ENCODE peak calls at places on chromosome 14, in four cellular contexts. K is CD8-positive, alpha-beta T cell; P is AG04450; W is RWPE2. B is an unnamed sample.

GRCh38 chr14:61416587-61416986 is 95.2 kb downstream of the PRKCH start:
- DNase-seq in K (no peak), P (no peak), W (no peak), B (no peak)

GRCh38 chr14:55129428-55130193 is 559 bp downstream of the LGALS3 start:
- DNase-seq in K (peak), P (no peak), W (peak), B (peak)

GRCh38 chr14:56754966-56755365 is 55.3 kb downstream of the OTX2 start:
- DNase-seq in K (no peak), P (no peak), W (no peak), B (no peak)

GRCh38 chr14:101019541-101019940 is 116.0 kb upstream of the RTL1 start:
- DNase-seq in K (no peak), P (no peak), W (peak), B (no peak)

GRCh38 chr14:37579250-37579649 is 15.8 kb downstream of the FOXA1 start:
- DNase-seq in K (no peak), P (no peak), W (no peak), B (no peak)

GRCh38 chr14:83706555-83706954 is 1823.4 kb upstream of the FLRT2 start:
- DNase-seq in K (no peak), P (peak), W (no peak), B (no peak)

GRCh38 chr14:38211258-38211735 is 3.6 kb downstream of the SSTR1 start:
- DNase-seq in K (no peak), P (no peak), W (no peak), B (no peak)

GRCh38 chr14:74259513-74259912 is 20.3 kb downstream of the VSX2 start:
- DNase-seq in K (no peak), P (no peak), W (no peak), B (no peak)

GRCh38 chr14:74595006-74595735 is 16.9 kb downstream of the LTBP2 start:
- DNase-seq in K (no peak), P (no peak), W (no peak), B (no peak)

GRCh38 chr14:88562831-88563686 is at the start of gene ZC3H14:
- DNase-seq in K (peak), P (peak), W (peak), B (peak)

GRCh38 chr14:52268191-52269061 is 928 bp downstream of the PTGDR start:
- DNase-seq in K (no peak), P (no peak), W (no peak), B (peak)

GRCh38 chr14:65213316-65213715 is 111.0 kb upstream of the MAX start:
- DNase-seq in K (no peak), P (no peak), W (no peak), B (no peak)

GRCh38 chr14:92615451-92615850 is 101.9 kb downstream of the RIN3 start:
- DNase-seq in K (peak), P (no peak), W (no peak), B (no peak)

GRCh38 chr14:94541234-94541975 is 19.8 kb upstream of the SERPINA4 start:
- DNase-seq in K (no peak), P (no peak), W (no peak), B (no peak)

GRCh38 chr14:22469541-22470303 is 119.3 kb downstream of the DAD1 start:
- DNase-seq in K (no peak), P (no peak), W (no peak), B (no peak)

GRCh38 chr14:71143391-71144290 is 236.4 kb downstream of the PCNX1 start:
- DNase-seq in K (no peak), P (peak), W (peak), B (peak)

GRCh38 chr14:59215353-59215752 is 26.9 kb downstream of the DAAM1 start:
- DNase-seq in K (no peak), P (peak), W (no peak), B (no peak)

GRCh38 chr14:77023001-77023996 is 5.2 kb downstream of the IRF2BPL start:
- DNase-seq in K (no peak), P (no peak), W (no peak), B (peak)

GRCh38 chr14:79278798-79279644 is 932.3 kb downstream of the DIO2 start:
- DNase-seq in K (no peak), P (peak), W (peak), B (peak)

GRCh38 chr14:97177016-97177415 is 379.8 kb downstream of the VRK1 start:
- DNase-seq in K (no peak), P (no peak), W (no peak), B (peak)
- TF ChIP-seq CTCF in K (peak), P (no peak), W (peak), B (peak)

GRCh38 chr14:21093769-21094681 is 4.4 kb downstream of the ZNF219 start:
- DNase-seq in K (no peak), P (no peak), W (no peak), B (no peak)
- TF ChIP-seq CTCF in K (no peak), P (peak), W (no peak), B (no peak)

DNA sequence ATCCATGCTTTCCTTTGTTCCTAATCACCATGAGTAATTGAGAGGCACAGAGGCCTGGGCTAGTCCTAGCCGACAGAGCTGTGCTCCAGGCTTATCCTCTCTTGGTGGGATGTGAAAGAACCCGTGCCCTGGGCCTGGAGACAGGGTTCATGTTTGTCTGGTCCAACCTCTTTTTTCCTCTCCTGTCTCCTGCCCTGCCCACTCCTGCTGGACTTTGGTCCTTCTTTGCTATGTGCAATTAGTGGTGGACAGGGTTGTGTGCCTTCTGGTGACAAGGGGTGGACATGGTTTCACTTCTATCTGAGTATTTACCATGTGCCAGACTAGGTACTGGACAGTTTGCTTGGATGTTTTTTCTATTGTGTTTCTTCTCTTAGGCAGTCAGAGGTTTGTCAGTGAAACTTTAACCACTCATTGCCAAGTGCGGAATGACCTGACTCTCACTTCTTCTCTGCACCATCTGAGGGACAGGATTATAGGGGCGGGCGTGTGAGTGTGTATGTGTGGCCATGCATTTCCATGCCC is 126.1 kb downstream of the SMOC1 start:
- DNase-seq in K (no peak), P (no peak), W (peak), B (no peak)
- TF ChIP-seq CTCF in K (no peak), P (no peak), W (no peak), B (no peak)

GRCh38 chr14:75993567-75994041 is 8.0 kb downstream of the IFT43 start:
- DNase-seq in K (no peak), P (no peak), W (no peak), B (no peak)
- TF ChIP-seq CTCF in K (no peak), P (no peak), W (no peak), B (no peak)

DNA sequence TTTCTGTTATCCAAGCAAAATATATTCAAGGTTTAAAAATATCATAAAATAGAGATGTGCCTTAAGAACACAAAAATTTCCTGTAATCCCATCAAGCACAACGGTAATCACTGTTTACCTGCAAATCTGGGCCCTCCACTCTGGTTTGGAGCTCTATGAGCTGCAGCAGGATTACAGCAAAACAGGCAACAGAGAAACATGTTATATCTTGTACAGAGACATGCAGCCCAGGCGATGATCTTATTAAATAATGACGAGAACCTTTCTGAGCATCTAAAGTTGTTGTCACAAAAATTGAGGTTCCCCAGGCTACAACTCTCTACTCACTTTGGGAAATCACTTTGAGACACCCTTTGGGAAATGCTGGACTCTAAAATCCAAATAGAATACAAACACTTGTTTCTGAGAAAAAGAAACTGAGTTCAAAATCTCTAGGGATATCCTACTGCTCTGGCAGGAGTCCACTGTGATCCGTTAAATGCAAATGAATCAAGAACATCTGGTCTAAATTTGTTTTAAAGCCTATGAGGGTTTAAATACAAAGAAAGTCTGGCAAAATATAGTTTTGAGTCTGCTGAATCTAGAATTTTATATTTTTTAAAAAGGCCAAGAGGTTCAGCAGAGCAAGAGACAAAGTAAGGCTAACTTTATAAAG is 36.3 kb downstream of the STON2 start:
- DNase-seq in K (no peak), P (no peak), W (no peak), B (peak)
- TF ChIP-seq CTCF in K (no peak), P (no peak), W (no peak), B (no peak)

DNA sequence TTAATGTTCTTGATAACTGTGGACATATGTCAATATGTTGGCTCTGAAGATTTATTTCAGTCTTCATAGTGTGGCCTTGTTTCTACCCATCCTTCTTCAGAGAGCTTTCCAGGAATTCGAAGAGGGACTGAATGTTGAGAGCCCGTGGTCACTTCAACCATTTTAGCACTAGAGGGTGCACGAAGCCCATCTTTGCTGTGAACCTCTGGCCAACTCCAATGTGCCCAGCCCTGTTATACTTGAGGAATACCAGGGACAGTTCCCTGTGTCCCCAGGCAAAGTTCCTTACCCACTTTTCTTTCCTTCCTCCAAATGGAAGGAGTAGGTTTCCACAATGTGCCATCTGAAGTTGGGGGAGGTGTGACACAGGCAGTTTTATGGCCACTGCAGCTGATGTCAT is 603.5 kb downstream of the RPL10L start:
- DNase-seq in K (no peak), P (no peak), W (no peak), B (peak)
- TF ChIP-seq CTCF in K (no peak), P (no peak), W (no peak), B (no peak)

DNA sequence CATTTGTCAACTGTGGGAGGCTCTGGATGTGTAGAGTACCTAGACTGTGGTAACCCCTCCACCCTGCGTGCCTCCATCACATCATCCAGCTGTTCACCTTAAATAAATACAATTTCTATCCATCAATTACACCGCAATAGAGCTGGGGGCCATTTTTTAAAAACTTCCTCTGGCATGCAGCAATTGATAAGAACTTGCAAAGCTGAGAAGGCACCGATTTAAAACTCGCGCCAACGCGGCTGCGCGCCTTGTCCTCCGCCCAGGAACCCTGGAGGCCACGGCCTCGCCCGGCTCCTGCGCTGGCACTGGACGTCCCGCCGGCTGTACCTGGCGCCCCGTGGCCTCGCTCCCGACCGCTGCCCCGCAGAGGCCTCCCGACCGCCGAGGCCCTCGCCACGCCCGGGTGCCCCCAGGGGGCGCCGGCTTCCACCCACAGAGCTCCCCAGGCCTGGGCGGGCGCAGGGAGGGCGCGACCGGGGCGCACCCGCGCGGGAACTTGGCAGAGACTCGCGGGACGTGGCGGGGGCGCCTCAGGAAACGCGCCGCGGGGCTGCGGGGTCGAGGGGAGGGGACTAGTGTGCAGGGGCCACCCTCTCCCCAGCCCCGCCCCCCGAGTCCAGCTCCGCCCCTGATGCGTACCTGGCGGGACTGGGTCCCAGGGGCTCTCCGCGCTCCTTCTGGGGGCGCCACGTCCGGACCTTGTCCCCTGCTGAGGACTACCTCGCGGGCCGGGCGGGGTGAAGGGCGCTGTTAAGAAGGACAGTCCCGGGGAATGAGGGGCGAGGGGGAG is 65.6 kb downstream of the TNFAIP2 start:
- DNase-seq in K (peak), P (no peak), W (no peak), B (peak)
- TF ChIP-seq CTCF in K (no peak), P (peak), W (peak), B (no peak)

GRCh38 chr14:30874120-30874998 is at the start of gene COCH:
- DNase-seq in K (peak), P (no peak), W (no peak), B (no peak)
- TF ChIP-seq CTCF in K (no peak), P (peak), W (peak), B (no peak)

GRCh38 chr14:68943107-68943506 is 36.0 kb downstream of the ACTN1 start:
- DNase-seq in K (no peak), P (no peak), W (no peak), B (no peak)

GRCh38 chr14:68942281-68943035 is 36.6 kb downstream of the ACTN1 start:
- DNase-seq in K (no peak), P (no peak), W (no peak), B (no peak)

GRCh38 chr14:68940614-68941185 is 38.4 kb downstream of the ACTN1 start:
- DNase-seq in K (no peak), P (no peak), W (no peak), B (no peak)

GRCh38 chr14:68939893-68940613 is 39.0 kb downstream of the ACTN1 start:
- DNase-seq in K (no peak), P (peak), W (peak), B (peak)

DNA sequence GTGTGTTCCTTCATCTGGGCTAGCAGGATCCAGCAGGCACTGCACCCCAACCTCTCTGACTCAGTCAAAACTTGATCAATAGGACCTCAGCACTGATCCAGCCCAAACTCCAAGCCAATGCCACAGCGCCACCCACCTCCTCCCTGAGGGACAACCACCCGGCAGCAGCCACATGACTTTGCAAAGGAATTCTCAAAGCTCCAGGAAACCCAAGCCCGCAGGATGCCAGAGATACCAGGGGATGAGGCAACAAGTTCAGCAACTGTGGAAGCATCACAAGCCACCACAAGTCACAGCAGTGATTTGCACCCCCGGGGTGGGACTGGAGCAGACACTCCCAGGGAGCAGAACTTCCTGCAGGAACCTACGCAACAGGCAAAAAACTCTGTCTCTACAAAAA is 37.3 kb downstream of the ACTN1 start:
- DNase-seq in K (no peak), P (peak), W (peak), B (peak)
- TF ChIP-seq CTCF in K (no peak), P (peak), W (peak), B (peak)

GRCh38 chr14:99320105-99320572 is 48.1 kb upstream of the BCL11B start:
- DNase-seq in K (peak), P (no peak), W (no peak), B (peak)
- TF ChIP-seq CTCF in K (peak), P (peak), W (peak), B (peak)